ENCODE peak calls at places on chromosomes 3 and 15, in four cellular contexts. G is GF-D8, E is fibroblast of lung, Z is neural crest cell. R is an unnamed sample.
A peak's percentile ranks its signal among the peaks of the same experiment; 100 is the strongest.

GRCh38 chr3:156630081-156630772 is 44.2 kb upstream of the TIPARP start:
- DNase-seq in G (no peak), Z (no peak), E (no peak), R (peak; percentile 24)

GRCh38 chr3:122857019-122857418 is 62.1 kb downstream of the SLC49A4 start:
- DNase-seq in E (peak; percentile 75), Z (no peak), G (no peak), R (peak; percentile 74)

GRCh38 chr3:126512026-126512425 is 5.5 kb downstream of the UROC1 start:
- DNase-seq in E (no peak), Z (no peak), G (no peak), R (no peak)

GRCh38 chr3:196666001-196666867 is 26.7 kb downstream of the NRROS start:
- DNase-seq in Z (peak; percentile 40), E (peak; percentile 69), G (peak; percentile 31), R (peak; percentile 68)

GRCh38 chr15:30043211-30043655 is 39.5 kb upstream of the GOLGA8J start:
- DNase-seq in E (peak; percentile 59), G (no peak), Z (no peak), R (peak; percentile 8)

GRCh38 chr15:99100245-99101173 is 4.4 kb upstream of the SYNM start:
- DNase-seq in G (no peak), Z (peak; percentile 87), E (peak; percentile 69), R (peak; percentile 59)

GRCh38 chr3:140316895-140317400 is 360.9 kb upstream of the TRIM42 start:
- DNase-seq in G (no peak), E (no peak), Z (no peak), R (no peak)

GRCh38 chr15:90497374-90497773 is 32.3 kb upstream of the CRTC3 start:
- DNase-seq in Z (no peak), E (no peak), G (no peak), R (no peak)

GRCh38 chr3:86547697-86548096 is 443.3 kb downstream of the VGLL3 start:
- DNase-seq in E (no peak), G (no peak), Z (no peak), R (no peak)

GRCh38 chr3:20056727-20057611 is 16.7 kb downstream of the KAT2B start:
- DNase-seq in G (no peak), E (peak; percentile 69), Z (no peak), R (peak; percentile 49)

GRCh38 chr15:51878446-51879386 is 49.3 kb downstream of the TMOD3 start:
- DNase-seq in E (peak; percentile 89), Z (no peak), G (no peak), R (peak; percentile 63)

R was measured in fibroblast of gingiva.